ENCODE peak calls at places on chromosomes 11 and 22, in seven cellular contexts. Q is cardiac muscle cell; A is CD8-positive, alpha-beta memory T cell; S is upper lobe of right lung; N is foreskin keratinocyte; V is small intestine; G is body of pancreas. W is an unnamed sample.

GRCh38 chr11:2770556-2771301 is 70.9 kb upstream of the KCNQ1OT1 start:
- DNase-seq in Q (no peak), A (peak), S (peak), N (no peak), V (no peak), G (peak), W (no peak)

GRCh38 chr11:9150944-9151343 is 59.5 kb upstream of the SCUBE2 start:
- DNase-seq in Q (peak), A (no peak), S (no peak), N (no peak), V (no peak), G (no peak), W (no peak)

GRCh38 chr11:1197431-1197885 is 25.4 kb upstream of the MUC5B start:
- DNase-seq in Q (no peak), A (no peak), S (peak), N (no peak), V (no peak), G (no peak), W (no peak)

GRCh38 chr11:77193915-77194830 is 66.1 kb downstream of the MYO7A start:
- DNase-seq in Q (no peak), A (peak), S (no peak), N (no peak), V (peak), G (no peak), W (no peak)

GRCh38 chr11:78800089-78800690 is 225.5 kb upstream of the NARS2 start:
- DNase-seq in Q (no peak), A (no peak), S (no peak), N (no peak), V (no peak), G (no peak), W (no peak)

GRCh38 chr11:118341749-118342489 is 586 bp downstream of the CD3D start:
- DNase-seq in Q (no peak), A (no peak), S (no peak), N (no peak), V (no peak), G (no peak), W (no peak)

GRCh38 chr22:48536691-48537591 is 1290.7 kb downstream of the BRD1 start:
- DNase-seq in Q (no peak), A (no peak), S (peak), N (no peak), V (no peak), G (peak), W (no peak)

GRCh38 chr22:28795071-28795693 is 5.2 kb downstream of the XBP1 start:
- DNase-seq in Q (no peak), A (no peak), S (no peak), N (no peak), V (no peak), G (no peak), W (no peak)

GRCh38 chr11:10666976-10667892 is 26.3 kb downstream of the IRAG1 start:
- DNase-seq in Q (no peak), A (no peak), S (no peak), N (peak), V (no peak), G (no peak), W (no peak)

GRCh38 chr22:32748509-32748908 is 53.0 kb upstream of the TIMP3 start:
- DNase-seq in Q (no peak), A (no peak), S (no peak), N (no peak), V (no peak), G (no peak), W (no peak)

GRCh38 chr11:131897976-131898375 is 527.6 kb downstream of the NTM start:
- DNase-seq in Q (peak), A (no peak), S (no peak), N (no peak), V (no peak), G (no peak), W (no peak)

GRCh38 chr22:45478108-45478771 is 24.4 kb upstream of the FBLN1 start:
- DNase-seq in Q (peak), A (no peak), S (peak), N (no peak), V (no peak), G (no peak), W (no peak)

GRCh38 chr11:92149996-92150395 is 74.6 kb upstream of the FAT3 start:
- DNase-seq in Q (peak), A (no peak), S (no peak), N (no peak), V (no peak), G (no peak), W (no peak)

GRCh38 chr22:41401781-41402648 is 20.3 kb downstream of the TEF start:
- DNase-seq in Q (peak), A (no peak), S (peak), N (peak), V (peak), G (peak), W (peak)

GRCh38 chr11:118902336-118903203 is 18.9 kb downstream of the CXCR5 start:
- DNase-seq in Q (no peak), A (no peak), S (peak), N (no peak), V (no peak), G (no peak), W (no peak)

GRCh38 chr22:19940536-19941364 is 822 bp upstream of the COMT start:
- DNase-seq in Q (no peak), A (no peak), S (peak), N (no peak), V (no peak), G (no peak), W (no peak)
- H3K27ac ChIP-seq in Q (no peak), A (peak), S (peak), N (peak), V (no peak), G (peak), W (peak)

DNA sequence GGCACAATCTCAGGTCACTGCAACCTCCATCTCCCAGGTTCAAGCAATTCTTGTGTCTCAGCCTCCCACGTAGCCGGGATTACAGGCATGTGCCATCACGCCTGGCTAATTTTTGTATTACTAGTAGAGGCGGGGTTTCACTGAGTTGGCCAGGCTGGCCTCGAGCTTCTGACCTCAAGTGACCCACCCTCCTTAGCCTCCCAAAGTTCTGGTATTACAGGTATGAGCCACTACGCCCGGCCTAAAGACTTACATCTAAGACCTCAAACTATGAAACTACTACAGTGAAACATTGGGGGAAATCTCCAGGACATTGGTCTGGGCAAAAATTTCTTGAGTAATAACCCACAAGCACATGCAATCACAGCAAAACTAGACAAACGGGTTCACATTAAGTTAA is 13.8 kb upstream of the FAM181B start:
- DNase-seq in Q (no peak), A (no peak), S (no peak), N (peak), V (no peak), G (no peak), W (peak)
- H3K27ac ChIP-seq in Q (no peak), A (no peak), S (no peak), N (peak), V (no peak), G (no peak), W (peak)

GRCh38 chr11:44863231-44863630 is 87.5 kb downstream of the TP53I11 start:
- DNase-seq in Q (no peak), A (no peak), S (no peak), N (no peak), V (no peak), G (no peak), W (no peak)
- H3K27ac ChIP-seq in Q (peak), A (no peak), S (no peak), N (no peak), V (no peak), G (no peak), W (no peak)

DNA sequence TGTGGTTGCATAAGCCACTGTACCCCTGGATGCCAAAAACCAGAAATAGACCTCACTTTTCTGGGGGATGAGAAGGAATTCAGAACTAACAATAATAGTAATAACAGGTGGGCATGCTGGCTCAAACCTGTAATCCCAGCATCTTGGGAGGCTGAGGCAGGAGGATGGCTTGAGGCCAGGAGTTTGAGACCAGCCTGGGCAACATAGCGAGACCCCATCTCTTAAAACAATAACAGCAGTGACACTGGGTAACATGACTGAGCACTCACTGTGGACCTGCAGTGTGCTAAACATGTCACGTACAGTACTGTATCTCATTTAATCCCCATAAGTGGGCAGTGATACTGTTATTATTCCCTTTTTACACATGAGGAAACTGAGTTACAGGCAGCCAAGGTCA is 10.0 kb downstream of the FLRT1 start:
- DNase-seq in Q (no peak), A (no peak), S (no peak), N (no peak), V (no peak), G (no peak), W (no peak)
- H3K27ac ChIP-seq in Q (no peak), A (no peak), S (no peak), N (no peak), V (no peak), G (no peak), W (no peak)

GRCh38 chr22:36689583-36689982 is 14.0 kb downstream of the CACNG2 start:
- DNase-seq in Q (no peak), A (no peak), S (no peak), N (no peak), V (no peak), G (no peak), W (no peak)
- H3K27ac ChIP-seq in Q (no peak), A (no peak), S (no peak), N (no peak), V (no peak), G (no peak), W (no peak)